ENCODE peak calls at places on chromosome 19, in eight cellular contexts. Y is osteoblast, K is endothelial cell, G is brain microvascular endothelial cell, R is psoas muscle, S is upper lobe of left lung, I is GM12865, Z is right lobe of liver. V is an unnamed sample.

GRCh38 chr19:53157601-53158000 is 1.3 kb downstream of the ZNF347 start:
- DNase-seq in Y (peak), K (peak), G (no peak), R (no peak), S (no peak), I (no peak), Z (no peak), V (no peak)

GRCh38 chr19:10010247-10010691 is at the start of gene COL5A3:
- DNase-seq in Y (peak), K (no peak), G (no peak), R (peak), S (peak), I (no peak), Z (no peak), V (no peak)

GRCh38 chr19:5067666-5068065 is 98.8 kb downstream of the KDM4B start:
- DNase-seq in Y (no peak), K (no peak), G (no peak), R (no peak), S (peak), I (no peak), Z (no peak), V (no peak)

GRCh38 chr19:29588095-29588494 is 18.0 kb upstream of the POP4 start:
- DNase-seq in Y (no peak), K (no peak), G (no peak), R (no peak), S (no peak), I (no peak), Z (no peak), V (no peak)

GRCh38 chr19:37506387-37507166 is at the start of gene ZNF793:
- DNase-seq in Y (peak), K (peak), G (peak), R (peak), S (peak), I (peak), Z (peak), V (peak)

GRCh38 chr19:14476307-14476662 is 1.1 kb upstream of the PTGER1 start:
- DNase-seq in Y (no peak), K (no peak), G (no peak), R (no peak), S (no peak), I (no peak), Z (no peak), V (no peak)

GRCh38 chr19:31355330-31356289 is 6.4 kb upstream of the TSHZ3 start:
- DNase-seq in Y (no peak), K (no peak), G (no peak), R (no peak), S (no peak), I (no peak), Z (no peak), V (no peak)

GRCh38 chr19:38006361-38007045 is 99.5 kb downstream of the SIPA1L3 start:
- DNase-seq in Y (no peak), K (no peak), G (no peak), R (no peak), S (no peak), I (no peak), Z (no peak), V (no peak)

GRCh38 chr19:55549500-55550320 is 4.4 kb upstream of the SBK3 start:
- DNase-seq in Y (peak), K (peak), G (peak), R (peak), S (peak), I (no peak), Z (no peak), V (no peak)

GRCh38 chr19:47615714-47616113 is 6.8 kb downstream of the BICRA start:
- DNase-seq in Y (peak), K (no peak), G (no peak), R (no peak), S (no peak), I (no peak), Z (no peak), V (no peak)

GRCh38 chr19:17235618-17236413 is 9.8 kb downstream of the OCEL1 start:
- DNase-seq in Y (peak), K (peak), G (peak), R (peak), S (peak), I (peak), Z (peak), V (no peak)

GRCh38 chr19:6753178-6754031 is 13.8 kb downstream of the SH2D3A start:
- DNase-seq in Y (peak), K (peak), G (peak), R (peak), S (peak), I (peak), Z (peak), V (peak)

GRCh38 chr19:46603195-46603637 is 2.1 kb downstream of the CALM3 start:
- DNase-seq in Y (peak), K (no peak), G (no peak), R (no peak), S (no peak), I (peak), Z (peak), V (peak)

GRCh38 chr19:31670931-31671330 is 321.7 kb upstream of the TSHZ3 start:
- DNase-seq in Y (peak), K (no peak), G (no peak), R (no peak), S (peak), I (no peak), Z (no peak), V (no peak)

GRCh38 chr19:45630463-45630862 is 8.7 kb downstream of the EML2 start:
- DNase-seq in Y (peak), K (no peak), G (peak), R (no peak), S (no peak), I (peak), Z (no peak), V (no peak)

GRCh38 chr19:31099470-31100190 is 249.6 kb downstream of the TSHZ3 start:
- DNase-seq in Y (no peak), K (no peak), G (no peak), R (no peak), S (no peak), I (no peak), Z (no peak), V (no peak)

GRCh38 chr19:19451429-19452240 is 46.2 kb downstream of the GATAD2A start:
- DNase-seq in Y (no peak), K (no peak), G (no peak), R (no peak), S (no peak), I (peak), Z (no peak), V (no peak)

GRCh38 chr19:45769821-45770191 is 754 bp upstream of the SIX5 start:
- DNase-seq in Y (no peak), K (no peak), G (peak), R (no peak), S (peak), I (peak), Z (peak), V (no peak)

GRCh38 chr19:38786572-38787265 is 2.3 kb upstream of the LGALS7B start:
- DNase-seq in Y (peak), K (no peak), G (no peak), R (no peak), S (no peak), I (no peak), Z (peak), V (no peak)

GRCh38 chr19:6424190-6424938 is at the start of gene KHSRP:
- DNase-seq in Y (peak), K (peak), G (no peak), R (peak), S (peak), I (peak), Z (no peak), V (no peak)

GRCh38 chr19:14944456-14944855 is 3.2 kb downstream of the OR7C2 start:
- DNase-seq in Y (no peak), K (no peak), G (no peak), R (no peak), S (no peak), I (no peak), Z (no peak), V (no peak)

DNA sequence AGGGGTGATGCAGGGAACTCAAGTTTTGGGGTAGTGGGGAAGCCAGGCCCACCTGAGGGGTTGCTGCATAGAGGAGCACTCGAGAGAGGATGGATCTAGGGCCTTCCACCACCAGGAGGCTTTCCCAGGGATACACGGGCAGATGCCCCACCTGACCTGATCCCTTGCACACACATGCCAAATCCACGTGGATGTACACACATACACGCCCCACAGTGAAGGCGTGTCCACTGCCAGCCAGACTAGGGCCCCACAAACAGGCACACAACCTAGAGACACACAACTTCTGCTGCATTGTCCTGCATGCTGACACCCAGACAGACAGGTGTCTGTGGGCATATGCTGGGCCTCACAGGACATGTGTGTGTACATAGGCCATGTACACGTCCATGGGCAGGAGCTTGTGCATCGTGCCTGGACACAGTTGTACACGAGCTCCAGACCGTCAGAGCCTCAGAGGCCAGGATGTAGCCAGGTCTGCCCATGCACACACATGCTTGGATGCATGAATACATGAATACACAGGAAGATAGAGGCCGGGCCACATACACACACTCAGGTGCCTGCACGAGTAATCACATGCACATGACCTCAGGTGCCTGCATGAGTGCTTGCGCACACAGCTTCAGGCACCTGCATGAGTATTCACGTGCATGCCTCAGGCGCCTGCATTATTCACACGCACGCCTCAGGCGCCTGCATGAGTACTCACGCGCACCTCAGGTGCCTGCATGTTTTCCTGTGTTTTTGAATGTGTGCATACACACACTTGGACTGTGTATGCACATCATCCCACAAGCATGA is 8.9 kb downstream of the CCDC97 start:
- DNase-seq in Y (peak), K (no peak), G (no peak), R (no peak), S (no peak), I (no peak), Z (no peak), V (no peak)
- TF ChIP-seq CTCF in Y (no peak), K (no peak), G (no peak), R (no peak), S (no peak), I (no peak), Z (no peak), V (no peak)

DNA sequence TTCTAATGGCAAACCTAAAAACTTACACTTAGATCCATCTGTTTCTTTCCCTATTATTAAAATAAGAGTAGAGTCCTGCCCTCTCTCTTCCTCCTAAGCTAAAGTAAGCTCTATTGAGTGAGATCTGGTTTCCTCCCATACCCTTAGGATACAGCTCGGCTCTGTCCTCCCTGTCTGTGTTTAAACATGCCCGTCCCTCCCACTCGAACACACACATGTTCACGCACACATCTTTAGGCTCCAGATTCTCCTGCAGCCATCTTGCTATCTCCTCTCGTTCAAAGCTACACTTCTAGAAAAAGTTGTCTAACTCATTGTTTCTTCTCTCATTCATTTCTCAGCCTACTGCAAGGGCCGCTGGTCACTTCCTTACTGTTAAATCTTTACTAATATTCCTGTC is 15.1 kb upstream of the CEBPG start:
- DNase-seq in Y (peak), K (no peak), G (no peak), R (no peak), S (no peak), I (no peak), Z (no peak), V (no peak)
- TF ChIP-seq CTCF in Y (no peak), K (no peak), G (no peak), R (no peak), S (no peak), I (no peak), Z (no peak), V (no peak)

DNA sequence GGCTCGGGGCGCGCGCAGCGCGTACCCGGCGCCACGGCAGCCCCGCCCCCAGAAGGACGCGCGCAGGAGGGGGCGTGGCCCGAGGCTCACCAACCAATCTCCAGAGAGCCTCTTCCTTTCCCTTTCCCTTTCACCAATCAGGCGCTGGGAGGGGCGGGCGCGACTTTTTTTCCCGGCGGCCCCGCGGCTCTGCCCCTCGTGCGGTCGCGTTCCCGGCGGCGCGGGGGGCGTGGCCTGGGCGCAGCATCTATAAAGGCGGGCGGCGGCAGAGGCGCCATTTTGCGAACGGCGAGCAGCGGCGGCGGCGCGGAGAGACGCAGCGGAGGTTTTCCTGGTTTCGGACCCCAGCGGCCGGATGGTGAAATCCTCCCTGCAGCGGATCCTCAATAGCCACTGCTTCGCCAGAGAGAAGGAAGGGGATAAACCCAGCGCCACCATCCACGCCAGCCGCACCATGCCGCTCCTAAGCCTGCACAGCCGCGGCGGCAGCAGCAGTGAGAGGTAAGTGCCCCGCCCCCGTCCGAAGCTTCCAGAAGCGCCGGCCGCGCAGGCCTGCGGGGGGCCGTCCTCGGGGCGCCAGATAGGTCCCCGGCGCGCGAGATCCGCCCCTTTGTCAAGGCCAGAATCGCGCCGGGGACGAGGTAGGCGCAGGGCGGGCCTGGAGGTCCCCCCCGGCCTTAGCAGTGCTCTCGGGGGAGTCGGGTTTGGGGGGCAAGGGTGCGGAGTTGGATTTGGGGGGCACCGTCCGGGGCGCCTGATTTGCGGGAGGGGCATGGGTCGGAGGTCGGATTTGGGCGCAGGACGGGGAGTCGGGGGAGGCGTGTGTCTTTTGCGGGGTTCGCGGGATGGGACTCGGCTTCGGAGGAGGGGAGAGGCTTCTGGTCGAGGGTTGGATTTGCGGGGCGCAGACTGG is 12.5 kb downstream of the PEAK3 start:
- DNase-seq in Y (peak), K (peak), G (peak), R (peak), S (peak), I (peak), Z (peak), V (peak)
- TF ChIP-seq CTCF in Y (no peak), K (no peak), G (peak), R (no peak), S (peak), I (no peak), Z (no peak), V (peak)

DNA sequence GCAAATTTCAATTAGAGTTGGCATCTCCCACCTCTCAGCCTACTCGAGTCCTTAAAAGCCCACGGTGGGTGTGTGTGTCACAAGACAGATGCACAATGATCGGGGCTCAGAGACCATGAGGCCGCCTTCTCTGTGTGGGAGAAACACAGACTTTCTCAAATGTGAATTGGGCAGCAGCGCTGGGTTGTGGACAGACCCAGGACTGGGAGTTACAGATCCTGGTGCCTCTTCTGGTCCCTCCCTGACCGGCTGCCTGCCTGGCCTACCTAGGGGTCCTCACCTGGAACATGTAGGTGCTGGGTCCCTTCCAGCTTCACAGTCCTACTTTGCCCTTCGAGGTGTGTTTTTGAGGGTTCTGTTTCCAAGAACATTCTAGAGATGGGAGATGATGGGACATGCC is 4.9 kb downstream of the CEACAM8 start:
- DNase-seq in Y (no peak), K (no peak), G (no peak), R (no peak), S (no peak), I (no peak), Z (no peak), V (no peak)
- TF ChIP-seq CTCF in Y (no peak), K (no peak), G (no peak), R (no peak), S (no peak), I (no peak), Z (no peak), V (no peak)